ENCODE peak calls at places on chromosomes 6 and 20, in four cellular contexts. K, U, R and O are unnamed samples.

GRCh38 chr6:13712485-13712990 is 903 bp upstream of the RANBP9 start:
- DNase-seq in R (no peak), K (no peak), U (no peak), O (no peak)

GRCh38 chr20:10939297-10939949 is 265.6 kb upstream of the JAG1 start:
- DNase-seq in K (no peak), R (no peak), U (no peak), O (no peak)

GRCh38 chr20:54433653-54434052 is 41.7 kb upstream of the DOK5 start:
- DNase-seq in R (no peak), U (no peak), K (no peak), O (no peak)

GRCh38 chr6:5290500-5290899 is 29.2 kb downstream of the FARS2 start:
- DNase-seq in K (no peak), U (no peak), R (no peak), O (no peak)

GRCh38 chr6:121260651-121261102 is 73.6 kb downstream of the TBC1D32 start:
- DNase-seq in U (no peak), K (no peak), R (no peak), O (no peak)

GRCh38 chr20:36875702-36876472 is at the start of gene TLDC2:
- DNase-seq in U (no peak), R (no peak), K (no peak), O (no peak)

GRCh38 chr20:46230811-46231282 is 77.5 kb downstream of the CDH22 start:
- DNase-seq in U (no peak), K (peak; percentile 84), R (no peak), O (peak; percentile 62)

GRCh38 chr6:167474725-167475124 is 149.8 kb downstream of the TTLL2 start:
- DNase-seq in K (no peak), R (peak; percentile 31), U (no peak), O (no peak)

GRCh38 chr20:52859156-52859887 is 112.8 kb upstream of the TSHZ2 start:
- DNase-seq in K (no peak), R (no peak), U (no peak), O (no peak)